ENCODE peak calls at places on chromosomes 1 and 21, in eight cellular contexts. One of them, this sample, is unnamed.
A peak's percentile ranks its signal among the peaks of the same experiment; 100 is the strongest.

GRCh38 chr1:154326546-154327465 is 1.5 kb downstream of the ATP8B2 start:
- DNase-seq in hippocampal formation: no peak
- DNase-seq in left cardiac atrium: peak; percentile 77
- DNase-seq in DMS 273 treated with DMSO at 0.1 percent for 48 hours: no peak
- DNase-seq in cardiac muscle cell: peak; percentile 46
- DNase-seq in NCI-H1048: no peak
- DNase-seq in adrenal gland: no peak
- DNase-seq in A172: peak; percentile 90
- DNase-seq in this sample: peak; percentile 79

GRCh38 chr21:18369115-18369514 is 34.5 kb downstream of the TMPRSS15 start:
- DNase-seq in hippocampal formation: peak; percentile 36
- DNase-seq in NCI-H1048: no peak
- DNase-seq in cardiac muscle cell: no peak
- DNase-seq in A172: peak; percentile 4
- DNase-seq in left cardiac atrium: no peak
- DNase-seq in adrenal gland: no peak
- DNase-seq in DMS 273 treated with DMSO at 0.1 percent for 48 hours: peak; percentile 14
- DNase-seq in this sample: no peak

GRCh38 chr1:243500506-243500905 is 244.7 kb downstream of the SDCCAG8 start:
- DNase-seq in adrenal gland: no peak
- DNase-seq in cardiac muscle cell: no peak
- DNase-seq in A172: no peak
- DNase-seq in hippocampal formation: no peak
- DNase-seq in DMS 273 treated with DMSO at 0.1 percent for 48 hours: no peak
- DNase-seq in NCI-H1048: no peak
- DNase-seq in left cardiac atrium: no peak
- DNase-seq in this sample: no peak

GRCh38 chr21:33844104-33844889 is 71.3 kb downstream of the ATP5PO start:
- DNase-seq in DMS 273 treated with DMSO at 0.1 percent for 48 hours: no peak
- DNase-seq in A172: no peak
- DNase-seq in adrenal gland: peak; percentile 91
- DNase-seq in hippocampal formation: no peak
- DNase-seq in NCI-H1048: no peak
- DNase-seq in left cardiac atrium: peak; percentile 50
- DNase-seq in cardiac muscle cell: peak; percentile 64
- DNase-seq in this sample: no peak

GRCh38 chr1:156356262-156356874 is 12.6 kb upstream of the RHBG start:
- DNase-seq in DMS 273 treated with DMSO at 0.1 percent for 48 hours: no peak
- DNase-seq in left cardiac atrium: no peak
- DNase-seq in adrenal gland: no peak
- DNase-seq in cardiac muscle cell: no peak
- DNase-seq in A172: no peak
- DNase-seq in NCI-H1048: no peak
- DNase-seq in hippocampal formation: no peak
- DNase-seq in this sample: no peak

GRCh38 chr1:169701261-169701802 is 10.1 kb downstream of the SELL start:
- DNase-seq in hippocampal formation: no peak
- DNase-seq in adrenal gland: no peak
- DNase-seq in cardiac muscle cell: no peak
- DNase-seq in A172: no peak
- DNase-seq in left cardiac atrium: no peak
- DNase-seq in NCI-H1048: no peak
- DNase-seq in DMS 273 treated with DMSO at 0.1 percent for 48 hours: no peak
- DNase-seq in this sample: no peak

GRCh38 chr1:65065535-65066378 is 82.2 kb upstream of the AK4 start:
- DNase-seq in DMS 273 treated with DMSO at 0.1 percent for 48 hours: no peak
- DNase-seq in adrenal gland: peak; percentile 66
- DNase-seq in cardiac muscle cell: peak; percentile 22
- DNase-seq in NCI-H1048: no peak
- DNase-seq in A172: no peak
- DNase-seq in left cardiac atrium: peak; percentile 30
- DNase-seq in hippocampal formation: no peak
- DNase-seq in this sample: peak; percentile 39

GRCh38 chr1:210259496-210259895 is 26.9 kb downstream of the SERTAD4 start:
- DNase-seq in A172: peak; percentile 77
- DNase-seq in left cardiac atrium: no peak
- DNase-seq in NCI-H1048: no peak
- DNase-seq in DMS 273 treated with DMSO at 0.1 percent for 48 hours: no peak
- DNase-seq in hippocampal formation: no peak
- DNase-seq in adrenal gland: no peak
- DNase-seq in cardiac muscle cell: peak; percentile 58
- DNase-seq in this sample: no peak

GRCh38 chr1:197799271-197799670 is 24.0 kb upstream of the DENND1B start:
- DNase-seq in NCI-H1048: no peak
- DNase-seq in hippocampal formation: no peak
- DNase-seq in cardiac muscle cell: peak; percentile 79
- DNase-seq in adrenal gland: no peak
- DNase-seq in DMS 273 treated with DMSO at 0.1 percent for 48 hours: no peak
- DNase-seq in A172: peak; percentile 76
- DNase-seq in left cardiac atrium: no peak
- DNase-seq in this sample: no peak

GRCh38 chr1:162701286-162701685 is 69.0 kb downstream of the DDR2 start:
- DNase-seq in A172: no peak
- DNase-seq in hippocampal formation: no peak
- DNase-seq in NCI-H1048: no peak
- DNase-seq in cardiac muscle cell: no peak
- DNase-seq in DMS 273 treated with DMSO at 0.1 percent for 48 hours: no peak
- DNase-seq in left cardiac atrium: no peak
- DNase-seq in adrenal gland: no peak
- DNase-seq in this sample: no peak

GRCh38 chr1:171670739-171671138 is 18.3 kb upstream of the MYOC start:
- DNase-seq in adrenal gland: no peak
- DNase-seq in hippocampal formation: no peak
- DNase-seq in DMS 273 treated with DMSO at 0.1 percent for 48 hours: no peak
- DNase-seq in cardiac muscle cell: no peak
- DNase-seq in NCI-H1048: no peak
- DNase-seq in A172: no peak
- DNase-seq in left cardiac atrium: no peak
- DNase-seq in this sample: no peak

GRCh38 chr1:29239142-29239541 is 2.8 kb downstream of the PTPRU start:
- DNase-seq in A172: no peak
- DNase-seq in cardiac muscle cell: no peak
- DNase-seq in left cardiac atrium: no peak
- DNase-seq in DMS 273 treated with DMSO at 0.1 percent for 48 hours: no peak
- DNase-seq in adrenal gland: no peak
- DNase-seq in hippocampal formation: no peak
- DNase-seq in NCI-H1048: no peak
- DNase-seq in this sample: no peak

GRCh38 chr1:109466440-109467300 is at the start of gene SYPL2:
- DNase-seq in hippocampal formation: no peak
- DNase-seq in left cardiac atrium: peak; percentile 67
- DNase-seq in DMS 273 treated with DMSO at 0.1 percent for 48 hours: no peak
- DNase-seq in adrenal gland: peak; percentile 82
- DNase-seq in NCI-H1048: no peak
- DNase-seq in A172: no peak
- DNase-seq in cardiac muscle cell: peak; percentile 21
- DNase-seq in this sample: peak; percentile 95